ENCODE peak calls at places on chromosome 2, in eight cellular contexts. D, A, N, G, J, U, T and H are unnamed samples.

GRCh38 chr2:102801098-102801718 is 39.4 kb downstream of the TMEM182 start:
- DNase-seq in D (no peak), A (peak), N (no peak), G (no peak), J (no peak), U (no peak), T (no peak), H (no peak)

GRCh38 chr2:8984152-8984551 is 19.3 kb downstream of the MBOAT2 start:
- DNase-seq in D (no peak), A (no peak), N (no peak), G (no peak), J (peak), U (no peak), T (no peak), H (no peak)

GRCh38 chr2:209762564-209762963 is 9.1 kb upstream of the UNC80 start:
- DNase-seq in D (peak), A (no peak), N (no peak), G (no peak), J (no peak), U (no peak), T (no peak), H (no peak)

GRCh38 chr2:27001851-27002369 is 30.9 kb upstream of the TMEM214 start:
- DNase-seq in D (peak), A (no peak), N (no peak), G (no peak), J (no peak), U (no peak), T (no peak), H (no peak)

GRCh38 chr2:55119711-55120487 is 69.6 kb upstream of the RTN4 start:
- DNase-seq in D (no peak), A (no peak), N (no peak), G (no peak), J (no peak), U (no peak), T (no peak), H (no peak)

GRCh38 chr2:201150454-201151020 is 32.4 kb upstream of the CASP10 start:
- DNase-seq in D (no peak), A (no peak), N (no peak), G (no peak), J (no peak), U (no peak), T (no peak), H (no peak)

GRCh38 chr2:147100406-147101035 is 744.3 kb upstream of the ACVR2A start:
- DNase-seq in D (peak), A (no peak), N (no peak), G (no peak), J (no peak), U (no peak), T (no peak), H (no peak)

GRCh38 chr2:215556979-215557378 is 121.1 kb upstream of the FN1 start:
- DNase-seq in D (no peak), A (no peak), N (no peak), G (no peak), J (no peak), U (no peak), T (no peak), H (no peak)

GRCh38 chr2:36562245-36562644 is 35.7 kb downstream of the FEZ2 start:
- DNase-seq in D (peak), A (no peak), N (peak), G (no peak), J (no peak), U (no peak), T (no peak), H (no peak)

GRCh38 chr2:46363535-46364170 is 66.4 kb downstream of the EPAS1 start:
- DNase-seq in D (no peak), A (no peak), N (peak), G (no peak), J (no peak), U (no peak), T (no peak), H (no peak)

GRCh38 chr2:237696471-237696870 is 69.1 kb downstream of the LRRFIP1 start:
- DNase-seq in D (no peak), A (no peak), N (no peak), G (no peak), J (no peak), U (no peak), T (no peak), H (peak)

GRCh38 chr2:78457269-78457668 is 568.2 kb upstream of the REG3G start:
- DNase-seq in D (no peak), A (no peak), N (no peak), G (no peak), J (no peak), U (no peak), T (no peak), H (no peak)

GRCh38 chr2:26875083-26875634 is 27.2 kb downstream of the DPYSL5 start:
- DNase-seq in D (no peak), A (no peak), N (no peak), G (no peak), J (no peak), U (no peak), T (no peak), H (no peak)

GRCh38 chr2:46258937-46259781 is 38.0 kb upstream of the EPAS1 start:
- DNase-seq in D (no peak), A (peak), N (no peak), G (no peak), J (no peak), U (no peak), T (no peak), H (no peak)